ENCODE peak calls at places on chromosomes 6 and 20, in four cellular contexts. U is heart left ventricle, M is body of pancreas, Y is keratinocyte. H is an unnamed sample.

GRCh38 chr6:99333068-99333467 is 16.4 kb downstream of the FAXC start:
- DNase-seq in Y (no peak), M (no peak), U (no peak), H (no peak)

GRCh38 chr6:45654673-45655072 is 276.9 kb upstream of the SUPT3H start:
- DNase-seq in U (no peak), Y (no peak), M (no peak), H (no peak)

GRCh38 chr6:132190097-132190814 is 211.0 kb downstream of the MOXD1 start:
- DNase-seq in M (no peak), U (no peak), Y (no peak), H (no peak)

GRCh38 chr6:40937491-40937890 is 101.5 kb downstream of the UNC5CL start:
- DNase-seq in Y (no peak), U (no peak), M (no peak), H (no peak)

GRCh38 chr20:41696428-41696827 is 78.3 kb upstream of the CHD6 start:
- DNase-seq in Y (no peak), U (no peak), M (no peak), H (no peak)

GRCh38 chr20:1225263-1225728 is 548 bp upstream of the RAD21L1 start:
- DNase-seq in M (no peak), U (peak; percentile 36), Y (no peak), H (no peak)

GRCh38 chr6:14305629-14306028 is 188.1 kb downstream of the CD83 start:
- DNase-seq in M (no peak), Y (no peak), U (no peak), H (no peak)

GRCh38 chr6:148502083-148502772 is 159.6 kb downstream of the SASH1 start:
- DNase-seq in Y (no peak), M (no peak), U (peak; percentile 44), H (peak; percentile 76)

GRCh38 chr6:151027295-151027747 is 161.8 kb downstream of the MTHFD1L start:
- DNase-seq in U (no peak), M (peak; percentile 59), Y (no peak), H (no peak)

GRCh38 chr6:1917628-1918371 is 308.1 kb downstream of the FOXC1 start:
- DNase-seq in Y (peak; percentile 88), U (no peak), M (peak; percentile 24), H (no peak)

GRCh38 chr20:12860619-12861247 is 148.0 kb upstream of the SPTLC3 start:
- DNase-seq in Y (no peak), U (no peak), M (no peak), H (no peak)

GRCh38 chr6:4670295-4670694 is 105.9 kb upstream of the CDYL start:
- DNase-seq in U (no peak), Y (no peak), M (no peak), H (no peak)

GRCh38 chr20:43365691-43366090 is 92.0 kb upstream of the SRSF6 start:
- DNase-seq in U (no peak), M (no peak), Y (no peak), H (no peak)

GRCh38 chr20:37558306-37558705 is 30.6 kb upstream of the BLCAP start:
- DNase-seq in Y (no peak), M (no peak), U (no peak), H (no peak)

GRCh38 chr6:35069262-35069661 is 71.9 kb downstream of the TCP11 start:
- DNase-seq in U (no peak), Y (no peak), M (no peak), H (no peak)

GRCh38 chr6:170223718-170224693 is 66.9 kb downstream of the DLL1 start:
- DNase-seq in U (no peak), Y (no peak), M (peak; percentile 1), H (no peak)

GRCh38 chr6:80767808-80768207 is 661.3 kb downstream of the BCKDHB start:
- DNase-seq in Y (peak; percentile 9), M (peak; percentile 23), U (peak; percentile 80), H (peak; percentile 52)

GRCh38 chr20:37071481-37071911 is 24.3 kb downstream of the RBL1 start:
- DNase-seq in U (no peak), M (no peak), Y (peak; percentile 57), H (no peak)

DNA sequence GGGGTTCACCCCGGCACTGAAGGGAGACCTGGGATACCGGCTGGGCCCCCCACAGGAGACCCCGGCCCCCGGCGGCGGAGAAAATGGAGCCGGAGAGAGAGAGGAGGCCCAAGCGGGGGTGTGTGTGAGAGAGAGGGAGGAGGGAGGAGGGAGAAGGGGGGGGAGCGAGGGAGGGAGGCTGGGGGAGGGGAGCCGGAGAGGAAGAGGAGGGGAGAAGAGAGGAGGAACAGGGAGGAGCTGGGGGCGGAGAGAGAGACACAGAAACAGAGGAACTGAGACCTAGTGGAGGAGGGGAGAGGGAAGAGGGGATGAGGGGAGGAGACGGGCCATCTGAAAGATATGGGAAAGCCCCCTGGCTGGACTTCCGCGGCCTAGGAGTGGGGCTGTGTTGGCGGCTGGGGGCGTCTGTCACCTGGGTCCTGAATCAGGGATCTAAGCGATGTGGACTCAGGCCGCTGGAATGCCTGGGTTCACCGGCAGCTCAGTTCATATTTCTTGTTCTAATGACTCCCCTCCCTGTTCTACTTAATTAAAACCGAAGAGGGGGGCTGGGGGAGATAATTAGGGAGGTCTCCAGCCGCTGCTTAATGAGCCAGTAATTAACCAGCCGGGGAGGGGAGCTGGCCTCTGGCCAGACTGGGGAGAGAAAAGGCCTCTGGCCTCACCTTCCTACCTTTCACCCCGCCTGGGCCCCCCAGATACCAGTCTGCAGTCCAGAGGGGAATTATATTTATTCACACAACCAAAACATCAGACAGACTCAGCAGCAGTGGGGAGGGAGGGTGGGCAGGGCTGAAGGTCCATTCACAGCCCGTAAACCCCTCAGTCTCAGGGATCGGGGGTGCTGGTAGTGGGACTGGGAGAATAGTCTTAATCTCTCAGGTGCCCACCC is at the start of gene PBX2:
- DNase-seq in M (peak; percentile 94), U (peak; percentile 95), Y (peak; percentile 78), H (peak; percentile 89)
- H3K4me1 ChIP-seq in M (peaks cover 42% of the 10 kb centered on the region), U (peaks cover 13% of the 10 kb centered on the region), Y (peaks cover 26% of the 10 kb centered on the region), H (peaks cover 20% of the 10 kb centered on the region)

DNA sequence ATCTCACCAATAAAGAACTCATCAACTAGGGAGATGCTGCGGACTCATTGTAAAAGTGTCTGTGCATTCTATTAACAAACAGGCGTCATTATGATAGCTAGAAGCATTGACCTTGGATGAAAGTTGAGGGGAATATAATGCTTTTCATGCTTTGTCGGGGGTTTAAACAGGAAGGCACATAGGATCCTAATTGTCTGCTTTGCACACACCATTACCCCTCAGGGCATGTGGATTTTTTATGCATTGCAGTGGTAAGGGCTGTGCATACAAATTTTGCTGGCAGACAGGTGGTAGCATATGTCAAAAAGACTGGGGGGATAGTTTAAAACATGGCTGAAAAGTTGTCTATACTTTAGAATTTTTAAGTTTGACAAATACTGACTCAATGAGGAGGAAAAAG is 447.9 kb upstream of the PLCB4 start:
- DNase-seq in M (no peak), U (no peak), Y (no peak), H (no peak)
- H3K4me1 ChIP-seq in M (no peaks in the 10 kb centered on the region), U (no peaks in the 10 kb centered on the region), Y (no peaks in the 10 kb centered on the region), H (no peaks in the 10 kb centered on the region)

GRCh38 chr6:111593516-111593824 is 12.2 kb downstream of the TRAF3IP2 start:
- DNase-seq in U (no peak), M (no peak), Y (no peak), H (no peak)

GRCh38 chr6:111591901-111592461 is 13.7 kb downstream of the TRAF3IP2 start:
- DNase-seq in U (no peak), M (no peak), Y (peak; percentile 76), H (no peak)

GRCh38 chr6:111591370-111591900 is 14.2 kb downstream of the TRAF3IP2 start:
- DNase-seq in M (peak; percentile 81), Y (peak; percentile 85), U (peak; percentile 80), H (peak; percentile 96)

GRCh38 chr6:111590209-111590955 is 15.3 kb downstream of the TRAF3IP2 start:
- DNase-seq in U (no peak), M (no peak), Y (no peak), H (no peak)

GRCh38 chr6:111592726-111593515 is 12.8 kb downstream of the TRAF3IP2 start:
- DNase-seq in M (no peak), U (no peak), Y (no peak), H (no peak)
- H3K4me1 ChIP-seq in M (peaks cover 36% of the 10 kb centered on the region), U (peaks cover 6% of the 10 kb centered on the region), Y (peaks cover 63% of the 10 kb centered on the region), H (peaks cover 61% of the 10 kb centered on the region)

GRCh38 chr6:142839686-142840040 is 105.3 kb downstream of the HIVEP2 start:
- DNase-seq in U (no peak), M (no peak), Y (no peak), H (no peak)
- H3K4me1 ChIP-seq in U (peaks cover 14% of the 10 kb centered on the region), M (peaks cover 19% of the 10 kb centered on the region), Y (peaks cover 35% of the 10 kb centered on the region), H (peaks cover 71% of the 10 kb centered on the region)

GRCh38 chr20:5773589-5773988 is 23.4 kb downstream of the SHLD1 start:
- DNase-seq in M (no peak), U (no peak), Y (no peak), H (no peak)
- H3K4me1 ChIP-seq in M (no peaks in the 10 kb centered on the region), U (no peaks in the 10 kb centered on the region), Y (peaks cover 5% of the 10 kb centered on the region), H (peaks cover 6% of the 10 kb centered on the region)

GRCh38 chr20:64256282-64256947 is 867 bp downstream of the PCMTD2 start:
- DNase-seq in U (no peak), M (no peak), Y (no peak), H (no peak)

GRCh38 chr20:64258071-64258823 is 2.7 kb downstream of the PCMTD2 start:
- DNase-seq in M (no peak), U (no peak), Y (no peak), H (no peak)

GRCh38 chr20:64254571-64255360 is 782 bp upstream of the PCMTD2 start:
- DNase-seq in Y (no peak), U (no peak), M (no peak), H (no peak)

GRCh38 chr20:64255361-64256281 is at the start of gene PCMTD2:
- DNase-seq in U (peak; percentile 90), M (peak; percentile 82), Y (peak; percentile 13), H (peak; percentile 88)

DNA sequence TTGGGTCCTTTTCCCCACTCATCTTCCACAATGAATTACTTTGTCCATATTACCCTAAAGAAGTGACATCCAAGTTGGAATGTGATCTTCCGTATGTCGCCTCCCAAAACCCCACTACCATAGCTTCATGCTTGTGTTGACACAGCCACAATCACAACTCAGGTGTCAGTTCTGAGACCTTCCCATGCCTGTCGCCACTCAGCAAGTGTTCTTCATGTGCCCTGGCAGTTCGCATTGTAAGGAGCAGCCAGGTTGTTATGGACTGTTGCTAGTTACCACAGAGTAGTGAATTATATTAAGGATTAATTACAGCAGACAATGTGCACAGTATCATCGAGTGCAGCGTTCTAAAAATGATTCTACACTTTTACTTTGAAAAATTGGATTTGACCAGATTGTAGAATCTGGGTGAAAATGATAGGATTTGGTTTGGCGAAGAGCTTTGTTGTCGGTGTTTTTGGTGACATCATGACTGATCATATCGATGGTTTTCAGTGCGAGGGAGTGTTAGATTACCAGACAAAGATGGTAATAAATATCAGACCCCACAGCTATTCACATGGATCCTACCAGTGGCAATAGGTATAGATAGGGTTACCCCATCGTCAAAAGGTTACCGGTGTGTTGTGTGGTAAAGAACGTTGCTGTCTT is 1.7 kb downstream of the PCMTD2 start:
- DNase-seq in M (no peak), U (no peak), Y (no peak), H (no peak)
- H3K4me1 ChIP-seq in M (peaks cover 40% of the 10 kb centered on the region), U (peaks cover 38% of the 10 kb centered on the region), Y (peaks cover 9% of the 10 kb centered on the region), H (peaks cover 55% of the 10 kb centered on the region)

GRCh38 chr6:37173573-37174195 is 3.7 kb downstream of the PIM1 start:
- DNase-seq in Y (no peak), M (no peak), U (no peak), H (no peak)
- H3K4me1 ChIP-seq in Y (peaks cover 15% of the 10 kb centered on the region), M (peaks cover 28% of the 10 kb centered on the region), U (peaks cover 10% of the 10 kb centered on the region), H (peaks cover 10% of the 10 kb centered on the region)

DNA sequence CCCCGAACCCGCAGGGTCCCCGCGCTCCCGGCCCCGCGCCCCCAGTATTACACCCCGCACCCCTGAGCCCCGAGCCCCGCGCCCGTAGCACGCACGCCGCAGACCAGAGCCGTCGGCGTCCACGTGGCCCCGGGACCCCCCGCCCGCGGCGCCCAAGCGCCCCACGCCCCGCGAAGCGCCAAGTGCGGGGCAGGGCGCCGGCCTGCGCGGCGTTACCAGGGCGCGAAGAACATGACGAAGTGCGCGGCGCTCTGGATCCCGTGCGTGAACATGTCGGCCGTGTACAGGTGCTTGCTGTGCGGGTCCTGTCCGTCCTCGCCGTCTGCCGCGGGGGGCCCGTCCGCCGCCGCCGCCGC is 312 bp downstream of the TXNDC5 start:
- DNase-seq in U (no peak), M (no peak), Y (no peak), H (no peak)
- H3K4me1 ChIP-seq in U (peaks cover 8% of the 10 kb centered on the region), M (peaks cover 47% of the 10 kb centered on the region), Y (peaks cover 11% of the 10 kb centered on the region), H (peaks cover 14% of the 10 kb centered on the region)